ENCODE peak calls at places on chromosomes 6 and 20, in eight cellular contexts. One of them, this sample, is unnamed.

GRCh38 chr6:74001091-74001490 is 305.1 kb downstream of the CD109 start:
- DNase-seq in NCI-H2029 treated with DMSO at 0.1 percent for 48 hours: no peak
- DNase-seq in neural crest cell: no peak
- DNase-seq in AG04450: no peak
- DNase-seq in RWPE1: no peak
- DNase-seq in uterus: no peak
- DNase-seq in astrocyte of the spinal cord: no peak
- DNase-seq in thoracic aorta: no peak
- DNase-seq in this sample: no peak

GRCh38 chr6:132504757-132505156 is 8.2 kb downstream of the STX7 start:
- DNase-seq in thoracic aorta: no peak
- DNase-seq in RWPE1: no peak
- DNase-seq in NCI-H2029 treated with DMSO at 0.1 percent for 48 hours: no peak
- DNase-seq in neural crest cell: no peak
- DNase-seq in astrocyte of the spinal cord: no peak
- DNase-seq in uterus: no peak
- DNase-seq in AG04450: no peak
- DNase-seq in this sample: no peak

GRCh38 chr20:19433371-19434316 is 221.2 kb downstream of the SLC24A3 start:
- DNase-seq in NCI-H2029 treated with DMSO at 0.1 percent for 48 hours: no peak
- DNase-seq in neural crest cell: no peak
- DNase-seq in uterus: no peak
- DNase-seq in astrocyte of the spinal cord: peak
- DNase-seq in AG04450: no peak
- DNase-seq in RWPE1: no peak
- DNase-seq in thoracic aorta: no peak
- DNase-seq in this sample: no peak

GRCh38 chr20:31746068-31746878 is 7.2 kb downstream of the TPX2 start:
- DNase-seq in uterus: no peak
- DNase-seq in AG04450: no peak
- DNase-seq in thoracic aorta: no peak
- DNase-seq in neural crest cell: no peak
- DNase-seq in astrocyte of the spinal cord: no peak
- DNase-seq in RWPE1: no peak
- DNase-seq in NCI-H2029 treated with DMSO at 0.1 percent for 48 hours: no peak
- DNase-seq in this sample: no peak

GRCh38 chr20:9353180-9353915 is 161.0 kb upstream of the LAMP5 start:
- DNase-seq in NCI-H2029 treated with DMSO at 0.1 percent for 48 hours: no peak
- DNase-seq in thoracic aorta: no peak
- DNase-seq in neural crest cell: no peak
- DNase-seq in AG04450: no peak
- DNase-seq in RWPE1: no peak
- DNase-seq in uterus: no peak
- DNase-seq in astrocyte of the spinal cord: no peak
- DNase-seq in this sample: no peak

GRCh38 chr20:33649201-33649631 is 12.9 kb upstream of the C20orf144 start:
- DNase-seq in uterus: no peak
- DNase-seq in thoracic aorta: no peak
- DNase-seq in neural crest cell: no peak
- DNase-seq in NCI-H2029 treated with DMSO at 0.1 percent for 48 hours: peak
- DNase-seq in AG04450: no peak
- DNase-seq in astrocyte of the spinal cord: no peak
- DNase-seq in RWPE1: no peak
- DNase-seq in this sample: peak

GRCh38 chr6:87378947-87379346 is 28.8 kb upstream of the CFAP206 start:
- DNase-seq in NCI-H2029 treated with DMSO at 0.1 percent for 48 hours: no peak
- DNase-seq in uterus: no peak
- DNase-seq in thoracic aorta: no peak
- DNase-seq in RWPE1: no peak
- DNase-seq in neural crest cell: no peak
- DNase-seq in astrocyte of the spinal cord: no peak
- DNase-seq in AG04450: no peak
- DNase-seq in this sample: no peak

GRCh38 chr6:35911871-35912653 is 8.8 kb downstream of the SRPK1 start:
- DNase-seq in thoracic aorta: no peak
- DNase-seq in NCI-H2029 treated with DMSO at 0.1 percent for 48 hours: no peak
- DNase-seq in neural crest cell: no peak
- DNase-seq in uterus: no peak
- DNase-seq in astrocyte of the spinal cord: peak
- DNase-seq in RWPE1: no peak
- DNase-seq in AG04450: no peak
- DNase-seq in this sample: no peak

GRCh38 chr6:69994251-69994650 is 127.9 kb downstream of the COL19A1 start:
- DNase-seq in thoracic aorta: no peak
- DNase-seq in AG04450: no peak
- DNase-seq in uterus: no peak
- DNase-seq in RWPE1: no peak
- DNase-seq in NCI-H2029 treated with DMSO at 0.1 percent for 48 hours: no peak
- DNase-seq in neural crest cell: no peak
- DNase-seq in astrocyte of the spinal cord: no peak
- DNase-seq in this sample: no peak

GRCh38 chr6:160156842-160157241 is 35.2 kb downstream of the SLC22A1 start:
- DNase-seq in neural crest cell: no peak
- DNase-seq in NCI-H2029 treated with DMSO at 0.1 percent for 48 hours: no peak
- DNase-seq in AG04450: no peak
- DNase-seq in astrocyte of the spinal cord: no peak
- DNase-seq in thoracic aorta: no peak
- DNase-seq in RWPE1: no peak
- DNase-seq in uterus: no peak
- DNase-seq in this sample: no peak

GRCh38 chr20:31704225-31705119 is 18.2 kb downstream of the BCL2L1 start:
- DNase-seq in NCI-H2029 treated with DMSO at 0.1 percent for 48 hours: no peak
- DNase-seq in uterus: peak
- DNase-seq in thoracic aorta: no peak
- DNase-seq in astrocyte of the spinal cord: peak
- DNase-seq in AG04450: no peak
- DNase-seq in RWPE1: peak
- DNase-seq in neural crest cell: no peak
- DNase-seq in this sample: peak

GRCh38 chr6:147106759-147107401 is 97.3 kb upstream of the STXBP5 start:
- DNase-seq in RWPE1: no peak
- DNase-seq in NCI-H2029 treated with DMSO at 0.1 percent for 48 hours: no peak
- DNase-seq in thoracic aorta: no peak
- DNase-seq in AG04450: peak
- DNase-seq in uterus: no peak
- DNase-seq in neural crest cell: no peak
- DNase-seq in astrocyte of the spinal cord: peak
- DNase-seq in this sample: no peak

GRCh38 chr20:32806356-32806755 is 13.4 kb upstream of the MAPRE1 start:
- DNase-seq in RWPE1: peak
- DNase-seq in NCI-H2029 treated with DMSO at 0.1 percent for 48 hours: no peak
- DNase-seq in uterus: no peak
- DNase-seq in neural crest cell: no peak
- DNase-seq in AG04450: no peak
- DNase-seq in thoracic aorta: no peak
- DNase-seq in astrocyte of the spinal cord: no peak
- DNase-seq in this sample: no peak

GRCh38 chr20:32201296-32201976 is 6.1 kb downstream of the PLAGL2 start:
- DNase-seq in astrocyte of the spinal cord: no peak
- DNase-seq in uterus: no peak
- DNase-seq in AG04450: no peak
- DNase-seq in thoracic aorta: no peak
- DNase-seq in RWPE1: no peak
- DNase-seq in NCI-H2029 treated with DMSO at 0.1 percent for 48 hours: no peak
- DNase-seq in neural crest cell: no peak
- DNase-seq in this sample: no peak

GRCh38 chr6:68760941-68761676 is 126.0 kb downstream of the ADGRB3 start:
- DNase-seq in neural crest cell: no peak
- DNase-seq in AG04450: no peak
- DNase-seq in thoracic aorta: no peak
- DNase-seq in astrocyte of the spinal cord: no peak
- DNase-seq in NCI-H2029 treated with DMSO at 0.1 percent for 48 hours: no peak
- DNase-seq in RWPE1: no peak
- DNase-seq in uterus: no peak
- DNase-seq in this sample: no peak

GRCh38 chr20:53857723-53858236 is 212.6 kb downstream of the BCAS1 start:
- DNase-seq in astrocyte of the spinal cord: no peak
- DNase-seq in NCI-H2029 treated with DMSO at 0.1 percent for 48 hours: no peak
- DNase-seq in AG04450: no peak
- DNase-seq in neural crest cell: no peak
- DNase-seq in RWPE1: no peak
- DNase-seq in uterus: no peak
- DNase-seq in thoracic aorta: no peak
- DNase-seq in this sample: no peak

GRCh38 chr20:35539756-35540212 is 2.1 kb upstream of the ERGIC3 start:
- DNase-seq in neural crest cell: peak
- DNase-seq in astrocyte of the spinal cord: no peak
- DNase-seq in AG04450: no peak
- DNase-seq in RWPE1: no peak
- DNase-seq in uterus: no peak
- DNase-seq in NCI-H2029 treated with DMSO at 0.1 percent for 48 hours: peak
- DNase-seq in thoracic aorta: no peak
- DNase-seq in this sample: no peak

GRCh38 chr20:61965606-61966491 is 99.8 kb downstream of the TAF4 start:
- DNase-seq in uterus: no peak
- DNase-seq in astrocyte of the spinal cord: no peak
- DNase-seq in RWPE1: no peak
- DNase-seq in AG04450: no peak
- DNase-seq in NCI-H2029 treated with DMSO at 0.1 percent for 48 hours: no peak
- DNase-seq in neural crest cell: no peak
- DNase-seq in thoracic aorta: no peak
- DNase-seq in this sample: peak

GRCh38 chr6:62217866-62218265 is 68.2 kb downstream of the KHDRBS2 start:
- DNase-seq in uterus: no peak
- DNase-seq in astrocyte of the spinal cord: no peak
- DNase-seq in thoracic aorta: no peak
- DNase-seq in AG04450: no peak
- DNase-seq in neural crest cell: no peak
- DNase-seq in RWPE1: no peak
- DNase-seq in NCI-H2029 treated with DMSO at 0.1 percent for 48 hours: no peak
- DNase-seq in this sample: no peak

GRCh38 chr20:18802012-18802634 is 11.5 kb upstream of the SCP2D1 start:
- DNase-seq in RWPE1: no peak
- DNase-seq in thoracic aorta: no peak
- DNase-seq in AG04450: no peak
- DNase-seq in neural crest cell: no peak
- DNase-seq in astrocyte of the spinal cord: no peak
- DNase-seq in uterus: no peak
- DNase-seq in NCI-H2029 treated with DMSO at 0.1 percent for 48 hours: no peak
- DNase-seq in this sample: no peak

GRCh38 chr6:6918216-6918983 is 189.4 kb upstream of the RREB1 start:
- DNase-seq in astrocyte of the spinal cord: peak
- DNase-seq in thoracic aorta: no peak
- DNase-seq in uterus: no peak
- DNase-seq in RWPE1: peak
- DNase-seq in NCI-H2029 treated with DMSO at 0.1 percent for 48 hours: no peak
- DNase-seq in neural crest cell: no peak
- DNase-seq in AG04450: no peak
- DNase-seq in this sample: no peak

GRCh38 chr6:146775227-146775626 is 176.5 kb downstream of the ADGB start:
- DNase-seq in RWPE1: peak
- DNase-seq in neural crest cell: no peak
- DNase-seq in NCI-H2029 treated with DMSO at 0.1 percent for 48 hours: no peak
- DNase-seq in astrocyte of the spinal cord: peak
- DNase-seq in thoracic aorta: no peak
- DNase-seq in AG04450: no peak
- DNase-seq in uterus: no peak
- DNase-seq in this sample: no peak

GRCh38 chr6:134707342-134707982 is 242.4 kb downstream of the ALDH8A1 start:
- DNase-seq in RWPE1: peak
- DNase-seq in neural crest cell: no peak
- DNase-seq in uterus: no peak
- DNase-seq in NCI-H2029 treated with DMSO at 0.1 percent for 48 hours: peak
- DNase-seq in AG04450: no peak
- DNase-seq in thoracic aorta: no peak
- DNase-seq in astrocyte of the spinal cord: peak
- DNase-seq in this sample: no peak

This sample was measured in sigmoid colon.